ENCODE peak calls at places on chromosome 1, in four cellular contexts. H is dorsolateral prefrontal cortex, T is left ventricle myocardium inferior, O is GM13976. V is an unnamed sample.

GRCh38 chr1:52355847-52356505 is 10.0 kb downstream of the CC2D1B start:
- DNase-seq in T (no peak), H (no peak), O (no peak), V (no peak)

GRCh38 chr1:24279590-24280232 is 39.4 kb upstream of the GRHL3 start:
- DNase-seq in H (no peak), O (no peak), T (no peak), V (no peak)

GRCh38 chr1:204304067-204304466 is 55.7 kb downstream of the PLEKHA6 start:
- DNase-seq in O (no peak), H (no peak), T (no peak), V (no peak)

GRCh38 chr1:156590326-156591180 is 1.0 kb upstream of the NAXE start:
- DNase-seq in T (no peak), O (no peak), H (no peak), V (no peak)

GRCh38 chr1:33365560-33365997 is 44.7 kb upstream of the A3GALT2 start:
- DNase-seq in T (peak), H (no peak), O (no peak), V (no peak)

GRCh38 chr1:230308039-230308438 is 118.1 kb downstream of the PGBD5 start:
- DNase-seq in H (no peak), T (peak), O (no peak), V (peak)

GRCh38 chr1:28196330-28196729 is 19.8 kb upstream of the PTAFR start:
- DNase-seq in H (peak), T (no peak), O (no peak), V (no peak)

GRCh38 chr1:179124866-179125265 is 43.0 kb downstream of the TOR3A start:
- DNase-seq in O (no peak), H (no peak), T (no peak), V (no peak)

GRCh38 chr1:17984510-17985085 is 123.0 kb upstream of the IGSF21 start:
- DNase-seq in T (no peak), H (no peak), O (peak), V (no peak)

GRCh38 chr1:44276006-44276405 is 62.7 kb downstream of the DMAP1 start:
- DNase-seq in T (no peak), H (no peak), O (no peak), V (no peak)

GRCh38 chr1:8202182-8202905 is 115.6 kb upstream of the SLC45A1 start:
- DNase-seq in T (peak), O (no peak), H (no peak), V (no peak)

GRCh38 chr1:32869844-32870614 is 683 bp downstream of the FNDC5 start:
- DNase-seq in T (no peak), H (no peak), O (no peak), V (peak)